ENCODE peak calls at places on chromosomes 4 and X, in ten cellular contexts. B is heart right ventricle; Q is PC-3; H is effector memory CD4-positive, alpha-beta T cell; T is HCT116; M is Peyer's patch; S is IMR-90; I is neural progenitor cell; R is Karpas-422; E is GM23338. L is an unnamed sample.
A peak's percentile ranks its signal among the peaks of the same experiment; 100 is the strongest.

GRCh38 chr4:9600246-9600645 is 156.0 kb downstream of the DEFB131A start:
- DNase-seq in B (no peak), Q (no peak), H (no peak), T (no peak), M (no peak), S (no peak), I (no peak), R (no peak), E (no peak), L (no peak)

GRCh38 chr4:37320518-37321235 is 76.1 kb downstream of the NWD2 start:
- DNase-seq in B (no peak), Q (no peak), H (no peak), T (no peak), M (no peak), S (no peak), I (no peak), R (no peak), E (no peak), L (no peak)

GRCh38 chr4:70902577-70903281 is 560 bp downstream of the MOB1B start:
- DNase-seq in B (no peak), Q (peak; percentile 27), H (no peak), T (no peak), M (no peak), S (peak; percentile 21), I (no peak), R (peak; percentile 64), E (peak; percentile 57), L (peak; percentile 54)

GRCh38 chr4:158131037-158131436 is 41.8 kb downstream of the GASK1B start:
- DNase-seq in B (no peak), Q (no peak), H (no peak), T (no peak), M (no peak), S (no peak), I (no peak), R (no peak), E (no peak), L (no peak)

GRCh38 chr4:184265566-184266351 is 48.1 kb upstream of the ENPP6 start:
- DNase-seq in B (no peak), Q (peak; percentile 49), H (no peak), T (peak; percentile 7), M (no peak), S (peak; percentile 61), I (no peak), R (peak; percentile 61), E (no peak), L (no peak)

GRCh38 chrX:24149346-24150050 is at the start of gene ZFX:
- DNase-seq in B (peak; percentile 69), Q (peak; percentile 42), H (peak; percentile 52), T (no peak), M (peak; percentile 77), S (peak; percentile 63), I (peak; percentile 78), R (peak; percentile 87), E (no peak), L (peak; percentile 59)

GRCh38 chrX:149762696-149763614 is 10.9 kb upstream of the HSFX1 start:
- DNase-seq in B (no peak), Q (no peak), H (no peak), T (no peak), M (no peak), S (no peak), I (no peak), R (no peak), E (no peak), L (no peak)

GRCh38 chrX:39199429-39199828 is 398.2 kb downstream of the MID1IP1 start:
- DNase-seq in B (no peak), Q (peak; percentile 35), H (no peak), T (no peak), M (no peak), S (no peak), I (no peak), R (no peak), E (no peak), L (no peak)

GRCh38 chrX:94831364-94831763 is 1157.4 kb downstream of the FAM133A start:
- DNase-seq in B (no peak), Q (peak; percentile 35), H (no peak), T (no peak), M (no peak), S (peak; percentile 0), I (peak; percentile 8), R (peak; percentile 61), E (peak; percentile 25), L (no peak)

GRCh38 chr4:3786196-3786869 is 20.1 kb downstream of the ADRA2C start:
- DNase-seq in B (no peak), Q (peak; percentile 4), H (no peak), T (no peak), M (peak; percentile 60), S (no peak), I (no peak), R (no peak), E (no peak), L (no peak)

GRCh38 chr4:21862917-21863316 is 85.7 kb downstream of the KCNIP4 start:
- DNase-seq in B (no peak), Q (no peak), H (no peak), T (no peak), M (no peak), S (no peak), I (no peak), R (no peak), E (no peak), L (no peak)

DNA sequence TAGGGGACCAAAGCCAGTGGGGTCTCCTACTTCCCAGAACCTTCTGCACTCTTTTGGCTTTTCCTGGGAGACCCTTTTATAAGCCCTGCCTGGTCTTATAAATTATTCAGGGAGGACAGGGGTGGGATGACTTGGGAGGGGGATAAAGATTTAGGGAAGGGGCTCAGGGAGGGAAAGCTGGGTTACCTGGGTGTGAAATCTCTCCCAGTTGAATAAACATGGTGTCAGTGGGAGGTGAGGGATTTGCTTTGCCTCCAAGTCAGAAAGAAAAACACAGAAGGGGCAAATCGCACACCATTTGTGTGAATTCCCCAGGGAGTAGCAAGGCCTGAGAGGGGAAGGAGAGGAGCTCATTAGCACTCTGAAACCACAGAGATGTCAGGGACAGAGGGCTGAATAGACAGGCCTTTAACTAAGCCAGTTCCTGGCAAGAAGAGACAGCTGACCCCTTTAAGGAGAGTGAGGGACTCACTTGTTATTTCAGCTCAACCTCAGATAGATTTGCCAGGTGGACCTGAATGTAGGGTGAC is at the start of gene RIPPLY1:
- DNase-seq in B (no peak), Q (no peak), H (no peak), T (no peak), M (no peak), S (no peak), I (peak; percentile 32), R (peak; percentile 48), E (no peak), L (no peak)
- H3K27ac ChIP-seq in B (no peak within 1 kb of the TSS), Q (no peak within 1 kb of the TSS), H (no peak within 1 kb of the TSS), T (no peak within 1 kb of the TSS), M (no peak within 1 kb of the TSS), S (no peak within 1 kb of the TSS), I (peak within 1 kb of the TSS; percentile 65), R (no peak within 1 kb of the TSS), E (no peak within 1 kb of the TSS), L (no peak within 1 kb of the TSS)

DNA sequence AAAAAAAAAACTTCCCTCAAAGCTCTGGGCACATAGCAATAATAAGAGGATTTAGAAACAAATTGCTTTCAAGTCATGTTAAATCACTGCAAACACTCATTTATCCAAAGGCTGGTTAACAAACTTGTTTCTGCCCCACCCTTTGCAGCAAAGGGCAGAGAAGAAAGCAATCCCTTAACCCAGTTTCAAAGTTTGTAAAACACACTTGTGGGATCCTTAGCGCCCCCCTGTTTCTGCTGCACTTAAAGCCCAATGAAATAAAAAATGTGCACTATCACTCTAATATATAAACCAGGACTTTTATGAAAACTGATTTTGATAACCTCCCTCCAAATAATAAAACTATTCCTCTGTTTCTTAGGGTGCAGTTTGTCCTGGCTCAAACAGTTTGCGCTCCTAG is 3.3 kb upstream of the PCDH10 start:
- DNase-seq in B (no peak), Q (no peak), H (no peak), T (no peak), M (no peak), S (no peak), I (no peak), R (no peak), E (peak; percentile 11), L (no peak)
- H3K4me3 ChIP-seq in B (no peak overlapping the region), Q (peak overlapping the region; percentile 72), H (no peak overlapping the region), T (peak overlapping the region; percentile 30), M (no peak overlapping the region), S (no peak overlapping the region), I (peak overlapping the region; percentile 57), R (no peak overlapping the region), E (peak overlapping the region; percentile 69), L (no peak overlapping the region)

DNA sequence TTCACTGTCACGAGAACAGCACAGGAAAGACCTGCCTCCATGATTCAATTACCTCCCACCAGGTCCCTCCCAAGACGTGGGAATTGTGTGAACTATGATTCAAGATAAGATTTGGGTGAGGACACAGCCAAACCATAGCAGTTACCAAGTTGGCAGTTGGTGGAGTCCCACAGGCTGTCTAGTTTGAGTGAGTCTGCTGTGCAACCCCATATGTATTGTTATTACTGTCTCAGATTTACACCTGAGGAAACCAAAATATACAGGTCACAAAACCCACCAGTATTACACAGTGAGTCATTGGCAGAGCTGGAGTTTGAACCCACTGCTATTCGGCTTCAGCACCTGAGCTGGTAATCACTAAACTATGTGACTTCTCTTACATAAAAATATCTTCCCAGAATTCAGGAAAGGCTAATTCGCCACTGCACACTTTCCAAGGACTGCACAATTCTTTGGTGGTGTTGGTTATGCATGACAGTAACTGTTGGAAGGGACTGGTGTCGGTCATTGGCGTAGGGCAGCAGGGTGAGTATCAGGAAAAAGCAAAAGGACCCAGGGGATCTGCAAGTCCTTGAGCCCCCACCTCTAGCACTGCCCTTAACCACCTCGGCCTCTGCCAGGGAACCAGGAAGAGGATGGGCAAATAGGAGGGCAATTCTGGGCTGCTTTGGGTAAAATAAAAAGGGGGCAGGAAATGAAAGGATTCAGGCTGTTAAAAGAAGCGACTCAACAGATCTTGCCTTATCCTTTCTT is 110.1 kb downstream of the USP46 start:
- DNase-seq in B (no peak), Q (no peak), H (no peak), T (no peak), M (no peak), S (no peak), I (no peak), R (no peak), E (no peak), L (no peak)
- H3K27ac ChIP-seq in B (no peak overlapping the region), Q (no peak overlapping the region), H (no peak overlapping the region), T (no peak overlapping the region), M (no peak overlapping the region), S (no peak overlapping the region), I (no peak overlapping the region), R (no peak overlapping the region), E (no peak overlapping the region), L (peak overlapping the region; percentile 38)

GRCh38 chrX:18884916-18885315 is 99.0 kb downstream of the PHKA2 start:
- DNase-seq in B (no peak), Q (no peak), H (no peak), T (no peak), M (no peak), S (peak; percentile 5), I (no peak), R (no peak), E (no peak), L (no peak)

GRCh38 chrX:18886005-18886343 is 97.9 kb downstream of the PHKA2 start:
- DNase-seq in B (no peak), Q (no peak), H (no peak), T (no peak), M (no peak), S (no peak), I (no peak), R (no peak), E (no peak), L (no peak)

GRCh38 chrX:18883961-18884765 is 99.8 kb downstream of the PHKA2 start:
- DNase-seq in B (no peak), Q (no peak), H (no peak), T (no peak), M (no peak), S (no peak), I (no peak), R (no peak), E (no peak), L (no peak)

GRCh38 chrX:18886344-18887161 is 97.4 kb downstream of the PHKA2 start:
- DNase-seq in B (peak; percentile 69), Q (peak; percentile 70), H (peak; percentile 16), T (peak; percentile 57), M (peak; percentile 81), S (peak; percentile 23), I (peak; percentile 69), R (peak; percentile 79), E (peak; percentile 70), L (no peak)

GRCh38 chrX:18885317-18886004 is 98.5 kb downstream of the PHKA2 start:
- DNase-seq in B (no peak), Q (no peak), H (no peak), T (no peak), M (no peak), S (peak; percentile 7), I (no peak), R (no peak), E (peak; percentile 17), L (no peak)
- H3K4me3 ChIP-seq in B (peak overlapping the region; percentile 53), Q (peak overlapping the region; percentile 66), H (peak overlapping the region; percentile 52), T (peak overlapping the region; percentile 53), M (no peak overlapping the region), S (no peak overlapping the region), I (no peak overlapping the region), R (no peak overlapping the region), E (peak overlapping the region; percentile 51), L (no peak overlapping the region)

L was measured in RWPE2.